ENCODE peak calls at places on chromosome 7, in seven cellular contexts. One of them, this sample, is unnamed.

GRCh38 chr7:8232999-8233847 is 28.7 kb downstream of the ICA1 start:
- DNase-seq in MM.1S: no peak
- DNase-seq in stimulated activated CD8-positive, alpha-beta memory T cell treated with anti-CD3 and anti-CD28 coated beads, Interleukin-12 subunit alpha, Interleukin-12 subunit beta, amount 100 ng/mL, for 1 hour: no peak
- DNase-seq in HT1080: peak; percentile 37
- DNase-seq in T-helper 2 cell: peak; percentile 48
- DNase-seq in activated CD4-positive, alpha-beta T cell treated with anti-CD3 and anti-CD28 coated beads for 48 hours: peak; percentile 15
- DNase-seq in T-helper 1 cell: no peak
- DNase-seq in this sample: no peak

GRCh38 chr7:116528008-116528789 is 3.4 kb downstream of the CAV1 start:
- DNase-seq in activated CD4-positive, alpha-beta T cell treated with anti-CD3 and anti-CD28 coated beads for 48 hours: no peak
- DNase-seq in MM.1S: peak; percentile 27
- DNase-seq in HT1080: peak; percentile 94
- DNase-seq in T-helper 2 cell: no peak
- DNase-seq in stimulated activated CD8-positive, alpha-beta memory T cell treated with anti-CD3 and anti-CD28 coated beads, Interleukin-12 subunit alpha, Interleukin-12 subunit beta, amount 100 ng/mL, for 1 hour: no peak
- DNase-seq in T-helper 1 cell: no peak
- DNase-seq in this sample: no peak

GRCh38 chr7:2014391-2015241 is 218.1 kb downstream of the MAD1L1 start:
- DNase-seq in stimulated activated CD8-positive, alpha-beta memory T cell treated with anti-CD3 and anti-CD28 coated beads, Interleukin-12 subunit alpha, Interleukin-12 subunit beta, amount 100 ng/mL, for 1 hour: no peak
- DNase-seq in activated CD4-positive, alpha-beta T cell treated with anti-CD3 and anti-CD28 coated beads for 48 hours: no peak
- DNase-seq in HT1080: no peak
- DNase-seq in MM.1S: no peak
- DNase-seq in T-helper 1 cell: no peak
- DNase-seq in T-helper 2 cell: no peak
- DNase-seq in this sample: no peak

GRCh38 chr7:111730476-111731300 is 168.4 kb upstream of the IMMP2L start:
- DNase-seq in stimulated activated CD8-positive, alpha-beta memory T cell treated with anti-CD3 and anti-CD28 coated beads, Interleukin-12 subunit alpha, Interleukin-12 subunit beta, amount 100 ng/mL, for 1 hour: no peak
- DNase-seq in MM.1S: peak; percentile 29
- DNase-seq in activated CD4-positive, alpha-beta T cell treated with anti-CD3 and anti-CD28 coated beads for 48 hours: no peak
- DNase-seq in T-helper 1 cell: no peak
- DNase-seq in T-helper 2 cell: peak; percentile 44
- DNase-seq in HT1080: no peak
- DNase-seq in this sample: peak; percentile 72

GRCh38 chr7:40749877-40750276 is 615.1 kb downstream of the SUGCT start:
- DNase-seq in stimulated activated CD8-positive, alpha-beta memory T cell treated with anti-CD3 and anti-CD28 coated beads, Interleukin-12 subunit alpha, Interleukin-12 subunit beta, amount 100 ng/mL, for 1 hour: no peak
- DNase-seq in T-helper 1 cell: no peak
- DNase-seq in MM.1S: no peak
- DNase-seq in HT1080: no peak
- DNase-seq in activated CD4-positive, alpha-beta T cell treated with anti-CD3 and anti-CD28 coated beads for 48 hours: no peak
- DNase-seq in T-helper 2 cell: no peak
- DNase-seq in this sample: no peak

GRCh38 chr7:100826546-100827329 is 585 bp downstream of the EPHB4 start:
- DNase-seq in T-helper 2 cell: no peak
- DNase-seq in stimulated activated CD8-positive, alpha-beta memory T cell treated with anti-CD3 and anti-CD28 coated beads, Interleukin-12 subunit alpha, Interleukin-12 subunit beta, amount 100 ng/mL, for 1 hour: no peak
- DNase-seq in HT1080: no peak
- DNase-seq in MM.1S: no peak
- DNase-seq in T-helper 1 cell: no peak
- DNase-seq in activated CD4-positive, alpha-beta T cell treated with anti-CD3 and anti-CD28 coated beads for 48 hours: no peak
- DNase-seq in this sample: no peak

GRCh38 chr7:40282858-40283257 is 148.1 kb downstream of the SUGCT start:
- DNase-seq in T-helper 2 cell: no peak
- DNase-seq in HT1080: no peak
- DNase-seq in T-helper 1 cell: no peak
- DNase-seq in MM.1S: no peak
- DNase-seq in stimulated activated CD8-positive, alpha-beta memory T cell treated with anti-CD3 and anti-CD28 coated beads, Interleukin-12 subunit alpha, Interleukin-12 subunit beta, amount 100 ng/mL, for 1 hour: no peak
- DNase-seq in activated CD4-positive, alpha-beta T cell treated with anti-CD3 and anti-CD28 coated beads for 48 hours: no peak
- DNase-seq in this sample: no peak

GRCh38 chr7:81075150-81075549 is 156.3 kb upstream of the SEMA3C start:
- DNase-seq in MM.1S: no peak
- DNase-seq in HT1080: no peak
- DNase-seq in activated CD4-positive, alpha-beta T cell treated with anti-CD3 and anti-CD28 coated beads for 48 hours: no peak
- DNase-seq in T-helper 2 cell: no peak
- DNase-seq in stimulated activated CD8-positive, alpha-beta memory T cell treated with anti-CD3 and anti-CD28 coated beads, Interleukin-12 subunit alpha, Interleukin-12 subunit beta, amount 100 ng/mL, for 1 hour: no peak
- DNase-seq in T-helper 1 cell: no peak
- DNase-seq in this sample: no peak

This sample was measured in NB4.